ENCODE peak calls at places on chromosomes 12 and 14, in six cellular contexts. N is HL-60, W is SK-N-SH, K is K562, L is GM12878, Z is HepG2. Q is an unnamed sample.
A peak's percentile ranks its signal among the peaks of the same experiment; 100 is the strongest.

GRCh38 chr12:50222275-50222783 is 55.2 kb upstream of the CERS5 start:
- DNase-seq in Z (no peak), W (peak; percentile 73), N (peak; percentile 51), K (peak; percentile 76), L (no peak), Q (no peak)

GRCh38 chr12:75087656-75088055 is 122.0 kb downstream of the KCNC2 start:
- DNase-seq in Z (no peak), L (no peak), N (no peak), W (no peak), K (no peak), Q (no peak)

GRCh38 chr12:116861331-116861730 is 19.9 kb downstream of the HRK start:
- DNase-seq in L (peak; percentile 43), N (no peak), W (peak; percentile 84), Z (no peak), K (peak; percentile 40), Q (no peak)

GRCh38 chr12:116200812-116201211 is 76.7 kb downstream of the MED13L start:
- DNase-seq in N (no peak), Z (no peak), W (no peak), K (no peak), L (no peak), Q (no peak)

GRCh38 chr12:6374781-6375150 is 597 bp downstream of the SCNN1A start:
- DNase-seq in W (no peak), Z (no peak), L (no peak), K (no peak), N (no peak), Q (no peak)

GRCh38 chr14:103408491-103409155 is 23.4 kb downstream of the MARK3 start:
- DNase-seq in Z (no peak), K (no peak), W (no peak), N (no peak), L (no peak), Q (no peak)

GRCh38 chr14:73259837-73260236 is 22.5 kb downstream of the PAPLN start:
- DNase-seq in W (peak; percentile 36), K (no peak), N (no peak), Z (no peak), L (no peak), Q (no peak)

GRCh38 chr12:53757095-53757770 is 5.5 kb upstream of the CISTR start:
- DNase-seq in W (peak; percentile 79), Z (peak; percentile 44), N (peak; percentile 59), L (no peak), K (peak; percentile 81), Q (peak; percentile 70)

GRCh38 chr12:8065991-8066594 is at the start of gene C3AR1:
- DNase-seq in L (no peak), Z (no peak), K (peak; percentile 51), N (peak; percentile 63), W (no peak), Q (no peak)

GRCh38 chr12:58026421-58026820 is 85.1 kb downstream of the ATP23 start:
- DNase-seq in W (no peak), K (no peak), L (no peak), N (no peak), Z (no peak), Q (no peak)

GRCh38 chr14:70809238-70810214 is at the start of gene MAP3K9:
- DNase-seq in W (peak; percentile 98), N (peak; percentile 46), Z (peak; percentile 96), L (peak; percentile 89), K (peak; percentile 87), Q (peak; percentile 96)

GRCh38 chr14:94424371-94424770 is 28.2 kb downstream of the SERPINA11 start:
- DNase-seq in Z (no peak), L (no peak), N (no peak), K (no peak), W (no peak), Q (no peak)

GRCh38 chr12:58242803-58243628 is 301.6 kb downstream of the ATP23 start:
- DNase-seq in Z (no peak), N (no peak), W (no peak), K (no peak), L (no peak), Q (no peak)

DNA sequence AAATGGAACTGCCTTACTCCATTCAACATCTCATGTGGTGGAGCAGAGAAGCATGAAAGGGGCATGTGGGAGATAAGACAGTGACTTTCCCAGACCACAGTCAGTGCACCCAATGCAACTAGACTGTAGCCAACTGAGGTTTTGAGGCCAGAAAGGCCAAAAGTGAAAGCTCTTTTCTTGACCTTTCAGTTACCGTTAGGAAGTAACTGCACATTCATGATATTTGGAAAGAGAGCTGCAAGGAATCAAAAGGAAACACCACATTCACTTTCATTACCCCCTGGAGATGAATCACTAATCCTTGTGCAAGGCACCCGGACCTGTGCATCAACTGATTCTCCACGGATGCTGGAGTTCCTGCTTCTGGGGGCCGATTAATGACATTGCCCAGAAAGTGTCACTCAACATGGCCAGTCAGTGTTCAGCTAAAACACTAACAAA is 72.9 kb upstream of the ELK3 start:
- DNase-seq in K (no peak), Z (no peak), W (no peak), L (peak; percentile 17), N (peak; percentile 92), Q (no peak)
- TF ChIP-seq GABPA in K (no peak), Z (no peak), W (no peak), L (no peak), N (no peak), Q (no peak)

GRCh38 chr12:68871396-68871795 is 61.6 kb downstream of the CPM start:
- DNase-seq in K (no peak), L (no peak), Z (no peak), W (no peak), N (no peak), Q (no peak)

GRCh38 chr12:68870443-68870842 is 62.5 kb downstream of the MDM2 start:
- DNase-seq in L (no peak), N (no peak), W (no peak), K (no peak), Z (no peak), Q (no peak)

GRCh38 chr12:68871899-68872298 is 61.1 kb downstream of the CPM start:
- DNase-seq in L (no peak), K (no peak), N (no peak), Z (peak; percentile 23), W (no peak), Q (no peak)

GRCh38 chr12:68868043-68868790 is 60.2 kb downstream of the MDM2 start:
- DNase-seq in W (no peak), N (no peak), Z (no peak), L (no peak), K (no peak), Q (no peak)

GRCh38 chr12:68870011-68870410 is 62.0 kb downstream of the MDM2 start:
- DNase-seq in K (no peak), N (no peak), W (no peak), L (no peak), Z (no peak), Q (no peak)
- TF ChIP-seq GABPA in K (no peak), N (no peak), W (no peak), L (no peak), Z (no peak), Q (no peak)

DNA sequence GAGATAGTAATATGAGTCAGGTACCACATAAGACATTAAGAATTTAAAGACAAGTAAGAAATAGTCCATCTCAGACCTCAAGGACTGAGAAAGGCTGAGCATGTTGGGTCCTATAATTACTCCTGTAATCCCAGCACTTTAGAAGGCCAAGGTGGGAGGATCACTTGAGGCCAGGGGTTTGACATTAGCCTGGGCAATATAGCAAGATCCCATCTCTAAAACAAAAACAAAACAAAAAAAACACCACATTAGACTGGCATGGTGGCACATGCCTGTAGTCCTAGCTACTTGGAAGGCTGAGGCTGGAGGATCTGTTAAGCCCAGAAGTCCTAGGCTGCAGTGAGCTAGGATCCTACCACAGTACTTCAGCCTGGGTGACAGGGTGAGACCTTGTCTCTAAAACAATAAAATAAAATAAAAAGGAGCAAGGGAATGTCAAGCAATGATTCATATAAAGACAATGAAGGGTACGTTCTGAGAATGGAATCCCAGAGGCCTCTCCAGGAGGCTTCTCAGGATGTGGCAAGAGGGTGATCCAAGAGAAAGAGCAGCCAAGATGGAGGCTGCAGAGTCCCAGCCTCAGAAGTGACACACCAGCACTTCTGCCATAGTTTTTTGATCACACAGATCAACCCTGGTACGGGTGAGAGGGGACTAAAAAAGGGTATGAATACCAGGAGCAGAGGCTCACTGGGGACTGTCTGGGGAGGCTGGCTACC is 206.4 kb downstream of the CRADD start:
- DNase-seq in K (no peak), L (no peak), N (no peak), Z (no peak), W (no peak), Q (no peak)
- TF ChIP-seq GABPA in K (no peak), L (no peak), N (no peak), Z (no peak), W (no peak), Q (no peak)

GRCh38 chr14:76152333-76152681 is 585 bp downstream of the GPATCH2L start:
- DNase-seq in K (peak; percentile 77), L (peak; percentile 40), W (peak; percentile 64), N (peak; percentile 48), Z (peak; percentile 60), Q (no peak)

GRCh38 chr14:76151398-76152332 is at the start of gene GPATCH2L:
- DNase-seq in N (peak; percentile 55), W (peak; percentile 99), L (peak; percentile 73), K (peak; percentile 96), Z (peak; percentile 76), Q (peak; percentile 100)

GRCh38 chr14:76154539-76155126 is 2.9 kb downstream of the GPATCH2L start:
- DNase-seq in L (no peak), Z (no peak), K (no peak), W (no peak), N (no peak), Q (no peak)

GRCh38 chr14:76149196-76149595 is 2.5 kb upstream of the GPATCH2L start:
- DNase-seq in K (no peak), Z (no peak), W (no peak), L (no peak), N (no peak), Q (no peak)

GRCh38 chr14:76153919-76154318 is 2.2 kb downstream of the GPATCH2L start:
- DNase-seq in W (no peak), K (no peak), L (no peak), N (no peak), Z (no peak), Q (no peak)
- TF ChIP-seq GABPA in W (no peak), K (no peak), L (no peak), N (no peak), Z (no peak), Q (no peak)

Q was measured in H1.